ENCODE peak calls at places on chromosome 19, in six cellular contexts. Y is GM23338, C is uterus, Z is stomach, G is AG04450, H is left ventricle myocardium inferior. M is an unnamed sample.

GRCh38 chr19:49398001-49398615 is 10.1 kb downstream of the KASH5 start:
- DNase-seq in Y (no peak), C (no peak), Z (no peak), G (no peak), H (no peak), M (no peak)

GRCh38 chr19:4229179-4229931 is at the start of gene EBI3:
- DNase-seq in Y (peak), C (no peak), Z (no peak), G (no peak), H (peak), M (no peak)

GRCh38 chr19:2636897-2637683 is 65.4 kb downstream of the GNG7 start:
- DNase-seq in Y (peak), C (peak), Z (peak), G (no peak), H (peak), M (no peak)

GRCh38 chr19:57171551-57172081 is 4.3 kb upstream of the DUXA start:
- DNase-seq in Y (peak), C (peak), Z (no peak), G (no peak), H (peak), M (no peak)

GRCh38 chr19:35442091-35442490 is 6.0 kb upstream of the FFAR2 start:
- DNase-seq in Y (no peak), C (no peak), Z (no peak), G (no peak), H (no peak), M (no peak)

GRCh38 chr19:5903054-5903501 is 512 bp downstream of the NDUFA11 start:
- DNase-seq in Y (peak), C (no peak), Z (no peak), G (no peak), H (no peak), M (no peak)

GRCh38 chr19:28475525-28475924 is 737.4 kb downstream of the UQCRFS1 start:
- DNase-seq in Y (no peak), C (no peak), Z (no peak), G (no peak), H (no peak), M (no peak)

GRCh38 chr19:49786432-49786831 is 19.6 kb downstream of the AP2A1 start:
- DNase-seq in Y (no peak), C (peak), Z (no peak), G (no peak), H (no peak), M (no peak)

GRCh38 chr19:3302755-3303154 is 63.6 kb upstream of the NFIC start:
- DNase-seq in Y (peak), C (no peak), Z (no peak), G (no peak), H (no peak), M (no peak)

GRCh38 chr19:21590868-21591267 is 85.5 kb downstream of the ZNF429 start:
- DNase-seq in Y (no peak), C (no peak), Z (no peak), G (no peak), H (no peak), M (no peak)

GRCh38 chr19:7901337-7901736 is 2.3 kb upstream of the MAP2K7 start:
- DNase-seq in Y (no peak), C (no peak), Z (no peak), G (no peak), H (no peak), M (no peak)

GRCh38 chr19:10471909-10472308 is 31.2 kb downstream of the KEAP1 start:
- DNase-seq in Y (peak), C (no peak), Z (no peak), G (no peak), H (no peak), M (no peak)

GRCh38 chr19:50266896-50267295 is 62.3 kb downstream of the KCNC3 start:
- DNase-seq in Y (peak), C (no peak), Z (peak), G (no peak), H (no peak), M (no peak)

DNA sequence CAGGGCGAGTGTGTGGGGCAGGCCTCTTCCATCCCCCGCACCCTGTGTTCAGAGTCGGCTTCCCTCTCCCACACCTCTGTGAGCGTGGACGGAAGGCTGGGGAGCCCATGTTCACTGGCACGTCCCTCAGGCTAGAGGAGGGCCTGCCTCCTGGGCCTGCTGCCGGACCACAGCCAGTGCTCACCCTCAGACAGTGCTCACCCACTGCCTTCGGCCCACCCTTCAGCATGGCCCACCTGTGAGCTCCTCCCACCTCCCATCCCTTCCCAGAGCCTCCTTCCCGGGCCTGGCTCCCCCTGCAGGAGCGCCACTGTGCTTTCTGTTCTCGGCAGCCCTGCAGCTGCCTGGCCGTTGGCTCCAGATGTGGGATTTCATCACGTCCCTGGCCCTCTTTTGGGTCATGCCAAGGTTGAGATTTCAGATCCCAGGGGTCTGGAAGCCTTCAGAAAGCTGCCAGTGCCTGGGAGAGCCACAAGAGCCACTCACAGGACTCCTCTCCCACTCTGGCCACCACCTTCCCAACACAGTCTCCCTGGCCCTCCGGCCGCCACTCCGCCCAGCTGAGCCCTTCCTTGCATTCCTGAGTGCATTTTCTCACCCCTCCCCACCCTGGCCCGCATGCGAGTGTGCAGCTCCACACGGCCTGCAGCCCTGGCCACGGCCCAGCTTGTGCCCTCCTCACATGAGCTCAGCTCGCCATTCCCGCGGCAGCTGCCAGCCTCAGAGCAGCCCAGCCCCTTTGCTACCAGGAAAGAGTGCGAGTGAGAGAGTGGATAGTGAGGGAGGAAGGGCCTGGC is 25.3 kb downstream of the CAPN12 start:
- DNase-seq in Y (peak), C (peak), Z (peak), G (no peak), H (peak), M (no peak)
- TF ChIP-seq CTCF in Y (peak), C (peak), Z (peak), G (peak), H (peak), M (no peak)

DNA sequence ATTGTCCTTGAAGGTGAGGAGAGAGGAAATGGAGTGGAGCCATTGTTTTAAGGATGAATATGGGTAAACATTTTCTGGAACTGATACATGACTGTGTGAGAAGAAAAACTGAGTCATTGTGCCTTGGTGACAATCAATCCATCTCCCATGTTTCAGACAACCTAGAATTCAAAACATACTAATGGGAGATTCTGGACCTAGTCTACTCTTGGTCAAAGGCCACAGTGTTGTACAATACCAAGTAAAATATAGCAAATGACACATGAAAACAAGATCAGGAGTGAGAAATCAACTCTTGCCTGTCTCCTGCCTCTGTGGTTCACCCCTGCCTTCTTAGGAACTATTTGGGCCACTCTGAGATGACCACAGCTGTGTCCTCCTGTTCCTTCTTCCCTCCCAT is 13.1 kb downstream of the CEBPA start:
- DNase-seq in Y (no peak), C (no peak), Z (no peak), G (no peak), H (no peak), M (no peak)
- H3K27ac ChIP-seq in Y (no peak), C (no peak), Z (no peak), G (no peak), H (no peak), M (no peak)

DNA sequence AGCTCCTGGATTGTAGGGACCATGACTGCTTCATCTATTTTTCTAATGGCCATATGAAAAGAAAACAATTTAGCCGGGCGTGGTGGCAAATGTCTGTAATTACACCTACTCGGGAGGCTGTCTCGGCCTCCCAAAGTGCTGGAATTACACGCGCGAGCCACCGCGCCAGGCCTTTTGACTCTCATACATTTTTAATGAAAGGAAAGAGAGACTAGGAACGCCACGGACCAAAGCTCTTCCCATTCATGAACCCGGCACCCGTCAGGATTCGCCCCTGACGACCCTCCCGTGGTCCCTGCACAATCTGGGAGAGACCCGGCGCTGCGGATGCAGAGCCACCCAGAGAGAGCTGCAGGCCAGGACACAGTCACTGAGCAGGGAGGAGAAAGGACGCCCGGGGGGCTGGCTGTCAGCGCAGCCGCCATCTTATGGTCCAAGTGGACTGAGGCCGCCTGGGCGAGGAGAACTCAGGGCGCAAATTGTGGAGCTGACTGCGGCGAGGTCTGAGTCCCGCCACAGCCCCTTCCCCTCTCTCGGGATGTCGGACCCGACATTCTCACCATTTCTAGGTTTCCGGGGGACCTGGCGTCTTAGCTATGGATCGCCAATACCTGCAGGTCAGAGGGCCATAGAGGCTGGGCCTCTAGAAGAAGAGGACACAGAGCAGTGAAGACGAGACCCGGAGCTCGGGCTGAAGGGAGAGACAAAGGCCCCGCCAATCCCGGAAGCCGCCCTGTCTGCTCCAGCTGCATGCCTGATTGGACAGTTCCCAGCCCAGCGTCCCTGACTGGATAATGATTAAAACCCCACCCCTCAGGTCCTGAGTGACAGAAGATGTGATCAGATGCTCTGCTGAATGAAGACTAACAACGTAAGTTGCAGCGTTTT is at the start of gene ZNF681:
- DNase-seq in Y (peak), C (peak), Z (peak), G (peak), H (peak), M (peak)
- TF ChIP-seq CTCF in Y (no peak), C (no peak), Z (peak), G (no peak), H (peak), M (no peak)

GRCh38 chr19:55657004-55657747 is 2.3 kb downstream of the U2AF2 start:
- DNase-seq in Y (no peak), C (no peak), Z (peak), G (no peak), H (no peak), M (peak)
- H3K27ac ChIP-seq in Y (peak), C (no peak), Z (no peak), G (no peak), H (no peak), M (peak)

DNA sequence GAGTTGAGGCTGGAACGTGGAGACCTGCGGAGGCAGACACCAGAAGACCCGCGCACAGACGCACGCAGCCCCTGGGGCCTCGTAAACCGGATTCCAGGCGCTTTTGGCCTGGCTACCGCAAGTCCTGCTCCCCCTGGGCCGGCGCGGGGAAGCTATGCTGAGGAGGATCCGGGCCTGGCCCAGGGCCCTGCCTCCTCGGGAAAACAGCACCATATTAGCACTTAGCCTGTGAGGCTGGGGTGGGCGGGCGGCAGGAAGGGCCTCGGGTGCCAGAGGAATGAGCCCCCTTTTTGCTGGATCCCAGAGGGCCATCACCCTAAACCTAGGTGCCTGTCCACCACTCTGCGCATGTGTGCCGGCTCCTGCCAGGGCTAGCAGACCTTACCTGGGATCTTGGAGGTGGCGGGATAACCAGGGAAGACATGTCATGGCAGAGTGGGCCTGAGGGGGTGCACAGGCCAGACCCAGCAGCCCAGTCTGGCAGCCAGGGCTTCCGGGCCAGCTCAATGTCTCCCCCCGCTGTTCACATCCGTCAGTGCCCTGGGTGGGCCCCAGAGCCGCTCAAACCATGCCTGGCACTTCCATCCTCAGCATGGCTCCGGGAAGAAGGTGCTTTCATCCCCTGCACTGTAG is 7.3 kb downstream of the ELOF1 start:
- DNase-seq in Y (peak), C (peak), Z (no peak), G (no peak), H (no peak), M (no peak)
- TF ChIP-seq CTCF in Y (peak), C (peak), Z (no peak), G (peak), H (peak), M (peak)

DNA sequence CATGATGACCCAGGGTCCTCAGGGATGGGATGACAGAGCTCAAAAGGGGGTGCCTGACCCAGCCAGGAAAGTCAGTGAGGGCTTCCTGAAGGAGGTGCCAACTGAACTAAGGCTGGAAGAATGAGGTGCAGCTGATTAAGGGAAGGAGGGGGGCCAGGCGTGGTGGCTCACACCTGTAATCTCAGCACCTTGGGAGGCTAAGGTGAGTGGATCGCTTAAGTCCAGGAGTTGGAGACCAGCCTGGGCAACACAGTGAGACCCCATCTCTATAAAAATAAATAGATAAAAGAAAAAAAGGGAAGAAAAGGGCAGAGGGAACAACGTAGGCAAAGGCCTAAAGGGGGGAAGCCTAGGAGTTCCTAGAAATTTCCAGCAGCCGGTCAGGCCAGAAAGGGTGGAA is 9.1 kb upstream of the LYPD3 start:
- DNase-seq in Y (no peak), C (no peak), Z (no peak), G (no peak), H (no peak), M (no peak)
- H3K27ac ChIP-seq in Y (no peak), C (peak), Z (peak), G (no peak), H (peak), M (no peak)

GRCh38 chr19:46017095-46017429 is 5.8 kb downstream of the PGLYRP1 start:
- DNase-seq in Y (no peak), C (no peak), Z (no peak), G (no peak), H (no peak), M (no peak)

GRCh38 chr19:46015961-46016425 is 6.9 kb downstream of the PGLYRP1 start:
- DNase-seq in Y (peak), C (no peak), Z (no peak), G (no peak), H (no peak), M (no peak)

GRCh38 chr19:46017874-46018675 is 4.8 kb downstream of the PGLYRP1 start:
- DNase-seq in Y (no peak), C (no peak), Z (no peak), G (no peak), H (no peak), M (no peak)

GRCh38 chr19:46015080-46015960 is 7.5 kb downstream of the PGLYRP1 start:
- DNase-seq in Y (peak), C (peak), Z (peak), G (no peak), H (peak), M (peak)

DNA sequence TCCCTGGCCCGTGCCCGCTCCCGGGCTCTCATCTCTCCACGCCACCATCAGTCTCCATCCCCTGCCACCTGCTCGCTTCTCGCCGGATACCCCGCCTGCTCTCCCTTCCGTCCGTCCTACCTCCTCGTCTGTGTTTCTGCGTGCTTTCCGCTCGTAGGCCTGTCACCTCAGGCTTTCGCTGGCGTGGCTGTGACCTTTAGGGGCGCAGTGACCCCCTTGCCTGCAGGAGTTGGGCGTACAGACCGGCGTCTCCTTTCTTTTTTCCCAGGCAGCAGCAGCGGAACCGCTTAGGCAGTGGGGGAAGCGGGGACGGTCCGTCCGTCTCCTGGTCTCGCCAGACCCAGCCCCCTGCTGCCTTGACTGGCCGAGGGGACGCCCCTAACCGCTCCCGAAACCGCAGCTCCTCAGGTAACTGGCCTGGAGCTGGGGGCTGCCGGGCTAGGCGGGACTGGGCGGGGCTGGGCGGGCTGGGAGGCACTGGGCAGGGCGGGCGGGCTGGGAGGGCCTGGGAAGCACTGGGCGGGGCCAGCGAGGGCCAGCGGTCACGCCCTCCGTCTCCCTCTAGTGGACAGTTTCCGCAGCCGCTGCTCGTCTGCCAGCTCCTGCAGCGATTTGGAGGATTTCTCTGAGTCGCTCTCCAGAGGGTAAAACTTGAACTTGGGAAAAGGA is 6.3 kb downstream of the PGLYRP1 start:
- DNase-seq in Y (peak), C (peak), Z (peak), G (peak), H (peak), M (no peak)
- TF ChIP-seq CTCF in Y (peak), C (peak), Z (peak), G (peak), H (peak), M (peak)

GRCh38 chr19:18915639-18916038 is 3.5 kb downstream of the COPE start:
- DNase-seq in Y (peak), C (no peak), Z (peak), G (no peak), H (no peak), M (no peak)
- H3K27ac ChIP-seq in Y (no peak), C (no peak), Z (no peak), G (no peak), H (no peak), M (no peak)

DNA sequence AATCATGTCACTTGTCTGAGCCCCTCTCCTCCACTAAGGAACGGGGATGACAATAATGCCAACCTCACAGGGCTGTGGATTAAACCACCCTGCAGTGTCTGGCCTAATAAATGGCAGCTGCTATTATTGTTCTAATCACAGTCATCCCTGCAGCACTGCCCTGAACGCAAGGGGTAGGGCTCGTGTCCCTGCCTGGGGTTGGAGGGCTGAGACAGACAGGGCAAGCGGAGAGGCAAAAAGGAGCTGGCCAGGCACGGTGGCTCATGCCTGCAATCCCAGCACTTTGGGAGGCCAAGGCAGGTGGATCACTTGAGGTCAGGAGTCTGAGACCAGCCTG is 10.2 kb upstream of the KPTN start:
- DNase-seq in Y (no peak), C (no peak), Z (no peak), G (no peak), H (no peak), M (no peak)
- TF ChIP-seq CTCF in Y (no peak), C (no peak), Z (no peak), G (no peak), H (no peak), M (no peak)